ENCODE peak calls at places on chromosome 12, in nine cellular contexts. Y, R, L, K, H, T, O, F and X are unnamed samples.

GRCh38 chr12:42730286-42730685 is 140.7 kb upstream of the PRICKLE1 start:
- DNase-seq in Y (no peak), R (no peak), L (no peak), K (no peak), H (no peak), T (peak; percentile 40), O (no peak), F (no peak), X (no peak)

GRCh38 chr12:2336409-2336829 is 283.6 kb downstream of the CACNA1C start:
- DNase-seq in Y (no peak), R (peak; percentile 63), L (no peak), K (no peak), H (peak; percentile 93), T (peak; percentile 97), O (no peak), F (no peak), X (no peak)

GRCh38 chr12:70309348-70309747 is 56.7 kb upstream of the KCNMB4 start:
- DNase-seq in Y (no peak), R (no peak), L (no peak), K (no peak), H (no peak), T (no peak), O (no peak), F (no peak), X (no peak)

GRCh38 chr12:79155703-79156102 is 291.1 kb downstream of the SYT1 start:
- DNase-seq in Y (no peak), R (no peak), L (no peak), K (no peak), H (peak; percentile 26), T (peak; percentile 6), O (no peak), F (no peak), X (no peak)

GRCh38 chr12:53825246-53826081 is 73.7 kb upstream of the CISTR start:
- DNase-seq in Y (no peak), R (no peak), L (no peak), K (no peak), H (peak; percentile 80), T (no peak), O (no peak), F (no peak), X (no peak)

GRCh38 chr12:46135750-46136149 is 133.1 kb downstream of the SLC38A1 start:
- DNase-seq in Y (no peak), R (no peak), L (no peak), K (no peak), H (no peak), T (no peak), O (no peak), F (no peak), X (no peak)

GRCh38 chr12:97616936-97617335 is 154.3 kb downstream of the RMST start:
- DNase-seq in Y (no peak), R (no peak), L (no peak), K (no peak), H (no peak), T (no peak), O (no peak), F (no peak), X (no peak)

GRCh38 chr12:174596-174995 is 39.4 kb downstream of the SLC6A12 start:
- DNase-seq in Y (no peak), R (no peak), L (no peak), K (no peak), H (no peak), T (no peak), O (no peak), F (no peak), X (no peak)

GRCh38 chr12:55982319-55982936 is 8.6 kb downstream of the RAB5B start:
- DNase-seq in Y (no peak), R (peak; percentile 68), L (no peak), K (no peak), H (no peak), T (no peak), O (no peak), F (no peak), X (no peak)

GRCh38 chr12:9848899-9849298 is 20.3 kb downstream of the CLEC2B start:
- DNase-seq in Y (no peak), R (no peak), L (no peak), K (no peak), H (no peak), T (no peak), O (no peak), F (no peak), X (no peak)

GRCh38 chr12:124490584-124491305 is 76.7 kb downstream of the NCOR2 start:
- DNase-seq in Y (no peak), R (no peak), L (peak; percentile 81), K (no peak), H (no peak), T (no peak), O (no peak), F (no peak), X (no peak)